ENCODE peak calls at places on chromosomes 6 and 20, in four cellular contexts. J, O, V and C are unnamed samples. For H3K27me3, the result is how much of the 10 kb centered on the place peaks cover.

GRCh38 chr6:152124432-152125074 is 317.1 kb downstream of the ESR1 start:
- DNase-seq in O (no peak), J (peak), V (no peak), C (no peak)

GRCh38 chr6:154604120-154604519 is 93.6 kb upstream of the CNKSR3 start:
- DNase-seq in O (no peak), J (no peak), V (peak), C (no peak)

GRCh38 chr6:117440558-117441525 is 15.1 kb upstream of the ROS1 start:
- DNase-seq in O (no peak), J (peak), V (no peak), C (no peak)

GRCh38 chr6:138493413-138493812 is 5.9 kb downstream of the NHSL1 start:
- DNase-seq in V (no peak), O (no peak), J (peak), C (peak)

GRCh38 chr6:56677559-56677958 is 34.9 kb upstream of the DST start:
- DNase-seq in J (peak), O (no peak), V (no peak), C (no peak)

GRCh38 chr6:166415833-166416347 is 33.1 kb upstream of the MPC1 start:
- DNase-seq in J (no peak), O (no peak), V (no peak), C (no peak)

GRCh38 chr6:124683507-124683906 is 278.7 kb upstream of the RNF217 start:
- DNase-seq in O (no peak), J (no peak), V (peak), C (no peak)

GRCh38 chr6:65638047-65638831 is 68.8 kb downstream of the EYS start:
- DNase-seq in V (peak), J (no peak), O (no peak), C (no peak)

GRCh38 chr20:60057866-60058807 is 99.9 kb downstream of the CDH26 start:
- DNase-seq in J (peak), V (peak), O (peak), C (peak)

GRCh38 chr20:15236812-15237211 is 899.4 kb upstream of the FLRT3 start:
- DNase-seq in J (peak), V (peak), O (no peak), C (no peak)

GRCh38 chr6:122610690-122611455 is 668 bp downstream of the PKIB start:
- DNase-seq in J (no peak), O (peak), V (peak), C (peak)

GRCh38 chr20:1800777-1801176 is 94.4 kb upstream of the SIRPA start:
- DNase-seq in J (peak), O (no peak), V (no peak), C (no peak)

GRCh38 chr6:147176795-147177194 is 27.4 kb upstream of the STXBP5 start:
- DNase-seq in J (no peak), O (no peak), V (no peak), C (no peak)

GRCh38 chr6:164967102-164967501 is 342.3 kb downstream of the C6orf118 start:
- DNase-seq in V (peak), J (no peak), O (no peak), C (no peak)

GRCh38 chr6:154513601-154514320 is 3.3 kb upstream of the CNKSR3 start:
- DNase-seq in O (no peak), J (no peak), V (no peak), C (no peak)

GRCh38 chr20:20003088-20003954 is 13.8 kb upstream of the NAA20 start:
- DNase-seq in V (no peak), O (peak), J (peak), C (no peak)

GRCh38 chr6:4924872-4925271 is 79.0 kb downstream of the RPP40 start:
- DNase-seq in O (no peak), V (no peak), J (no peak), C (no peak)

GRCh38 chr20:4122931-4123330 is 107.6 kb upstream of the RNF24 start:
- DNase-seq in O (no peak), V (no peak), J (no peak), C (no peak)

GRCh38 chr6:169165561-169166300 is 87.9 kb downstream of the THBS2 start:
- DNase-seq in J (peak), O (no peak), V (peak), C (no peak)

GRCh38 chr6:152206072-152206818 is 398.8 kb downstream of the ESR1 start:
- DNase-seq in J (peak), V (peak), O (peak), C (no peak)

GRCh38 chr20:21607971-21608735 is 94.3 kb upstream of the NKX2-2 start:
- DNase-seq in V (no peak), O (peak), J (no peak), C (peak)

GRCh38 chr20:38023181-38024085 is 9.8 kb downstream of the TTI1 start:
- DNase-seq in O (no peak), J (peak), V (no peak), C (no peak)

GRCh38 chr6:14772188-14772587 is 473.7 kb upstream of the JARID2 start:
- DNase-seq in J (no peak), V (no peak), O (no peak), C (no peak)

GRCh38 chr20:17833036-17833674 is 133.4 kb downstream of the BANF2 start:
- DNase-seq in V (no peak), J (peak), O (no peak), C (no peak)

GRCh38 chr20:24957326-24957996 is 8.4 kb downstream of the CST7 start:
- DNase-seq in J (no peak), V (peak), O (no peak), C (no peak)

GRCh38 chr20:753897-754635 is 14.2 kb downstream of the SLC52A3 start:
- DNase-seq in V (no peak), J (no peak), O (no peak), C (no peak)

GRCh38 chr20:53088786-53089185 is 116.6 kb downstream of the TSHZ2 start:
- DNase-seq in O (no peak), V (no peak), J (no peak), C (no peak)

GRCh38 chr6:40715501-40716403 is 128.6 kb upstream of the LRFN2 start:
- DNase-seq in V (peak), J (no peak), O (no peak), C (no peak)

GRCh38 chr6:126530777-126531176 is 190.9 kb downstream of the CENPW start:
- DNase-seq in O (no peak), V (no peak), J (no peak), C (no peak)

GRCh38 chr6:134295953-134296553 is 21.9 kb downstream of the SGK1 start:
- DNase-seq in O (peak), J (peak), V (no peak), C (peak)

GRCh38 chr6:151292974-151293373 is 53.2 kb downstream of the AKAP12 start:
- DNase-seq in O (no peak), J (peak), V (no peak), C (no peak)

GRCh38 chr20:20331796-20332195 is 36.1 kb upstream of the INSM1 start:
- DNase-seq in V (no peak), O (no peak), J (no peak), C (no peak)

GRCh38 chr20:62473200-62473585 is 2.6 kb downstream of the GATA5 start:
- DNase-seq in V (no peak), J (no peak), O (no peak), C (no peak)

GRCh38 chr6:151161363-151161762 is 78.4 kb upstream of the AKAP12 start:
- DNase-seq in V (no peak), O (no peak), J (no peak), C (no peak)

GRCh38 chr6:28709478-28710349 is 184.0 kb downstream of the GPX5 start:
- DNase-seq in V (peak), J (no peak), O (no peak), C (no peak)

GRCh38 chr6:117494283-117494682 is 11.8 kb downstream of the DCBLD1 start:
- DNase-seq in J (no peak), V (no peak), O (no peak), C (no peak)

DNA sequence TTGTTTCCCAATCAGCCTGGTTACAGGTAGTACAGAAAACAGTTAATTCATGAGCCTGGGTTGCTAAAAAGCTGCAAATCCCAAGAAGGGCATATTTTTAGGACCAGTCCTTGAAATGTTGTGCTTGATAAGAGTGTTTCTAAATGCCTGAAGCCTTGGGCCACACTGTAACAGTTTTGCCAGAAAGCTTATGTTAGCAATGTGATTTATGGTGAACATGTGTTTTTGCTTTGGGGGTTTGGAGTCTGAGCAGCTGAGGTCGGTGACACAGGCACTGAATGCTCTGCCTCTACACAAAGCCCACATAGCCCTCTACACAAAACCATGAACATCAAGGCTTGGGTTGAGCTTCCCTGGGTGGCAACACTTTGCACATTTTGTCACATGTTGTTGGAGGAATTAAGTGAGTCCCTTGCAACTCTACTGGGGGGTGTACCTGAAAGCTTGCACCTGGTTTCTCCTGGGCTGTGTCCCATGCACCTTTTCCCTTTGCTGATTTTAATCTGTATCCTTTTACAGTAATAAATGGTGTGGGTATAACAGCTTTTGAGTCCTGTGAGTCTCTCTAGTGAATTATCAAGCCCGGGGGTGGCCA is 22.2 kb downstream of the AHI1 start:
- DNase-seq in V (peak), O (no peak), J (peak), C (no peak)
- H3K27ac ChIP-seq in V (no peak), O (no peak), J (no peak), C (no peak)

GRCh38 chr6:158237656-158238055 is 69.5 kb downstream of the GTF2H5 start:
- DNase-seq in O (no peak), J (no peak), V (no peak), C (no peak)
- TF ChIP-seq CTCF in O (no peak), J (no peak), V (no peak), C (no peak)

GRCh38 chr6:167764215-167764614 is 62.5 kb upstream of the AFDN start:
- DNase-seq in J (no peak), V (peak), O (no peak), C (no peak)

GRCh38 chr6:167766986-167767714 is 59.6 kb upstream of the AFDN start:
- DNase-seq in O (peak), V (no peak), J (no peak), C (no peak)

GRCh38 chr6:167762259-167762962 is 64.3 kb upstream of the AFDN start:
- DNase-seq in O (no peak), J (no peak), V (peak), C (no peak)

GRCh38 chr6:167763056-167763944 is 63.4 kb upstream of the AFDN start:
- DNase-seq in J (no peak), V (peak), O (no peak), C (no peak)

GRCh38 chr6:167764713-167765479 is 61.8 kb upstream of the AFDN start:
- DNase-seq in O (no peak), J (no peak), V (peak), C (no peak)
- H3K27me3 ChIP-seq in O (under half), J (under half), V (under half), C (under half)

DNA sequence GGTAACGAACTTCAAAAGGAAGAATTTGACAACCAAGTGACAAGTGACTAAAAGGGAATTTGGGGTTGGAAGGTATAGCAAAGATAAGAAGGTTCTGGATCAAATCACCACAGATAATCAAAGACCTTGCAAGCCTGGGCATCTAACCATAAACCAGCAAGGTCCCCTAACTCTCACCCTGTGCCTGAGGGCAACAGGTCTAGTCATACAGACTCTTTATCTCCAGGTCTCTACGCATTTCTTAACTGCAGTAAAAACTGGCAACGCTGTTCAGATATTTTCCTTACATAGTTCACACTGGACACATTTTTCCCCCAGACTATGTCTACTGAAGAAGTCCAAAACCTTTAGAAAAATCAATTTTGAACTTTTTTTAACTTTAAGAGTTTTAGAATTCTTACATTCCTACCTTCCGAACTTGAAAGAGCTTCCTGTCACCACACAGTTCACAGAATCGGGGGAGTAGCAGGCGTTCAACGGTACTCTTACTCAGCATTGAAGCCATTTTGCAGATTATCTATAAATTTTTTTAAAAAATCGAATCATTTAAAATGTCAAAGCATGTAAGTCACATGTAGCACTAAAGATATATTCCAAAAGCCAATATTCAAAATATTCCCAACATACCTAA is 23.0 kb upstream of the ANKRD60 start:
- DNase-seq in J (no peak), V (no peak), O (no peak), C (no peak)
- H3K27ac ChIP-seq in J (no peak), V (no peak), O (no peak), C (no peak)

DNA sequence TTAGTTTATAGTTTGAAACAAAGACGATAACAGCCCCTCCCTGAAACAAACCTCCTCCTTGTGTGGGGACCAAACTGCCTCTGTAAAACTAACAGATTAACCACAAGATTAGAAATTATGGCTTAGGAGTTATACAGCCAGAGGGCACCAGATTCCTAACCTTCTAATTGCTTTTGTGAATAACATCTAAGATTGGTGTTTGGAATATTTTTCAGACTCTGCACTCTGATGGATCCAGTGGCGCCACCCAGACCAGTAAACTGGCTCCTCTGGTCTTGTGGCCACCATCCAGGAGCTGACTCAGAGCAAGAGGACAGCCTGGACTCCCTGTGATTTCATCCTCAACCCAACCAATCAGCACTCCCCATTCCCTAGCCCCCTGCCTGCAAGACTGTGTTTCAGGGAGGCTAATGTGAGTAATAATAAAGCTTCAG is 58.3 kb upstream of the SLC22A16 start:
- DNase-seq in O (no peak), J (peak), V (no peak), C (no peak)
- TF ChIP-seq CTCF in O (no peak), J (no peak), V (no peak), C (no peak)

DNA sequence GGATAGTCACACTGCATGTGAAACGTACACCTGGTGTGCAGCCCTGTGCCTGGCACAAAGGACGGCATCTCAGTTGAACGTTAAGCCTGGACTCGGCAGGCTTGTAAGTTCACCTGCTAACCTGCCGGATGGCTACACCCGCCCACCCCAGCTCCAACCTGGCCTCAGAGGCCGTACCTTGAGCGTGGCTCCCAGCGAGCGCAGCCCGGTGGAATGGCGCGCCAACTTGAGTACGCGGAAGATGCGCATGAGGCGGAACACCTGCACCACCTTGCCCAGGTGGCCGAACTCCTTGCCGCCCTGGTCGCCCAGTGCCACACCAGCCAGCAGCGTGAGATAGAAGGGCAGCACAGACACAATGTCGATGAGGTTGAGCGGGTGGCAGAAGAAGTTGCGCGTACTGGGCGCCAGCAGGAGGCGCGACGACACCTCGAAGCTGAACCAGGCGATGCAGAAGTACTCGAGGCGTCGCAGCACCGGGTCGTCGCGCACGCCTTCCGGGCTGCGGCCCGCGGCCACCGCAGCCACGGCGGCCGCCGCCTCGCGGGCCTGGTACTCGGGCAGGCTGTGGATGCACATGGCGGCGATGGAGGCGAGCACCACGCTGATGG is 3.3 kb downstream of the KCNS1 start:
- DNase-seq in O (no peak), V (no peak), J (no peak), C (no peak)
- H3K27me3 ChIP-seq in O (under half), V (under half), J (under half), C (under half)

GRCh38 chr6:167745660-167746376 is 80.9 kb upstream of the AFDN start:
- DNase-seq in V (peak), O (peak), J (no peak), C (no peak)

GRCh38 chr6:167747645-167748044 is 79.1 kb upstream of the AFDN start:
- DNase-seq in O (no peak), V (peak), J (no peak), C (no peak)

GRCh38 chr6:167748046-167748445 is 78.7 kb upstream of the AFDN start:
- DNase-seq in V (peak), O (no peak), J (no peak), C (no peak)

GRCh38 chr6:167747152-167747427 is 79.6 kb upstream of the AFDN start:
- DNase-seq in J (no peak), O (no peak), V (peak), C (no peak)

GRCh38 chr6:167746377-167747151 is 80.1 kb upstream of the AFDN start:
- DNase-seq in V (peak), O (no peak), J (no peak), C (no peak)
- H3K27ac ChIP-seq in V (no peak), O (no peak), J (no peak), C (no peak)